ENCODE peak calls at places on chromosomes 12 and 14, in seven cellular contexts. One of them, this sample, is unnamed.

GRCh38 chr14:59221558-59221957 is 33.1 kb downstream of the DAAM1 start:
- DNase-seq in AG10803: peak; percentile 36
- DNase-seq in hepatocyte: no peak
- DNase-seq in dorsolateral prefrontal cortex: no peak
- DNase-seq in choroid plexus epithelial cell: no peak
- DNase-seq in colonic mucosa: no peak
- DNase-seq in ovary: no peak
- DNase-seq in this sample: no peak

GRCh38 chr12:57248934-57249742 is 1.8 kb downstream of the STAC3 start:
- DNase-seq in hepatocyte: no peak
- DNase-seq in colonic mucosa: no peak
- DNase-seq in AG10803: no peak
- DNase-seq in dorsolateral prefrontal cortex: no peak
- DNase-seq in choroid plexus epithelial cell: no peak
- DNase-seq in ovary: no peak
- DNase-seq in this sample: no peak

GRCh38 chr14:85454183-85454813 is 75.6 kb upstream of the FLRT2 start:
- DNase-seq in ovary: no peak
- DNase-seq in choroid plexus epithelial cell: no peak
- DNase-seq in AG10803: no peak
- DNase-seq in hepatocyte: no peak
- DNase-seq in dorsolateral prefrontal cortex: no peak
- DNase-seq in colonic mucosa: no peak
- DNase-seq in this sample: no peak

GRCh38 chr14:95111507-95112164 is 45.7 kb downstream of the DICER1 start:
- DNase-seq in dorsolateral prefrontal cortex: no peak
- DNase-seq in ovary: no peak
- DNase-seq in AG10803: no peak
- DNase-seq in hepatocyte: no peak
- DNase-seq in colonic mucosa: no peak
- DNase-seq in choroid plexus epithelial cell: no peak
- DNase-seq in this sample: peak; percentile 42

GRCh38 chr12:54569072-54569471 is 19.4 kb downstream of the PPP1R1A start:
- DNase-seq in hepatocyte: no peak
- DNase-seq in ovary: no peak
- DNase-seq in AG10803: no peak
- DNase-seq in choroid plexus epithelial cell: no peak
- DNase-seq in colonic mucosa: no peak
- DNase-seq in dorsolateral prefrontal cortex: no peak
- DNase-seq in this sample: no peak

GRCh38 chr14:91786188-91786587 is 54.3 kb upstream of the CATSPERB start:
- DNase-seq in choroid plexus epithelial cell: no peak
- DNase-seq in hepatocyte: no peak
- DNase-seq in AG10803: no peak
- DNase-seq in ovary: no peak
- DNase-seq in colonic mucosa: no peak
- DNase-seq in dorsolateral prefrontal cortex: no peak
- DNase-seq in this sample: no peak

GRCh38 chr12:128786741-128787391 is 36.9 kb downstream of the SLC15A4 start:
- DNase-seq in colonic mucosa: no peak
- DNase-seq in hepatocyte: no peak
- DNase-seq in choroid plexus epithelial cell: no peak
- DNase-seq in ovary: no peak
- DNase-seq in AG10803: no peak
- DNase-seq in dorsolateral prefrontal cortex: no peak
- DNase-seq in this sample: no peak

GRCh38 chr12:6426882-6427671 is 17.7 kb upstream of the CD27 start:
- DNase-seq in choroid plexus epithelial cell: no peak
- DNase-seq in dorsolateral prefrontal cortex: no peak
- DNase-seq in colonic mucosa: no peak
- DNase-seq in AG10803: no peak
- DNase-seq in ovary: peak; percentile 19
- DNase-seq in hepatocyte: no peak
- DNase-seq in this sample: no peak

GRCh38 chr14:106094654-106095189 is 568.3 kb downstream of the TMEM121 start:
- DNase-seq in hepatocyte: no peak
- DNase-seq in ovary: peak; percentile 40
- DNase-seq in AG10803: no peak
- DNase-seq in dorsolateral prefrontal cortex: no peak
- DNase-seq in choroid plexus epithelial cell: no peak
- DNase-seq in colonic mucosa: no peak
- DNase-seq in this sample: no peak

GRCh38 chr12:118513554-118513953 is 137.2 kb downstream of the SUDS3 start:
- DNase-seq in colonic mucosa: no peak
- DNase-seq in ovary: no peak
- DNase-seq in dorsolateral prefrontal cortex: no peak
- DNase-seq in hepatocyte: no peak
- DNase-seq in choroid plexus epithelial cell: no peak
- DNase-seq in AG10803: no peak
- DNase-seq in this sample: no peak
- H3K4me3 ChIP-seq in colonic mucosa: no peak overlapping the region
- H3K4me3 ChIP-seq in ovary: no peak overlapping the region
- H3K4me3 ChIP-seq in dorsolateral prefrontal cortex: no peak overlapping the region
- H3K4me3 ChIP-seq in hepatocyte: no peak overlapping the region
- H3K4me3 ChIP-seq in choroid plexus epithelial cell: no peak overlapping the region
- H3K4me3 ChIP-seq in AG10803: no peak overlapping the region
- H3K4me3 ChIP-seq in this sample: no peak overlapping the region

DNA sequence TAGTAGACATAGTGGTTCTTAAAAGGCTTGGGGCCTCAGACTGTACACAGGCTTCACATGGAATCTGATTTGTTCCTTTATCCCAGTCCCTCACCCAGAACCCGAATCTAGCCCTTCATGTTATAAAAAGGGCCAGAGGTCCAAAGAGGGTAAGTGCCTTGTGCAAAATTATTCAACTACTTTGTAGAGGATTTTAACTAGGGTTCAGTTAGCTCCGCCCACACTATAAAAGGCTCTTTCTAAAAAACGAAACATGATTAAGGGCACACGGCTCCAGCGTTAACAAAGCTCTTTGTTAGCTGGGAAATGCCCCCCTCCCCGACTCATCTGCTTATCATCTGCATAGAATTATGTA is 3.2 kb upstream of the SOCS2 start:
- DNase-seq in dorsolateral prefrontal cortex: no peak
- DNase-seq in hepatocyte: no peak
- DNase-seq in choroid plexus epithelial cell: no peak
- DNase-seq in AG10803: no peak
- DNase-seq in ovary: no peak
- DNase-seq in colonic mucosa: no peak
- DNase-seq in this sample: no peak
- H3K4me3 ChIP-seq in dorsolateral prefrontal cortex: peak overlapping the region; percentile 72
- H3K4me3 ChIP-seq in hepatocyte: no peak overlapping the region
- H3K4me3 ChIP-seq in choroid plexus epithelial cell: peak overlapping the region; percentile 69
- H3K4me3 ChIP-seq in AG10803: peak overlapping the region; percentile 86
- H3K4me3 ChIP-seq in ovary: peak overlapping the region; percentile 27
- H3K4me3 ChIP-seq in colonic mucosa: peak overlapping the region; percentile 71
- H3K4me3 ChIP-seq in this sample: peak overlapping the region; percentile 90

DNA sequence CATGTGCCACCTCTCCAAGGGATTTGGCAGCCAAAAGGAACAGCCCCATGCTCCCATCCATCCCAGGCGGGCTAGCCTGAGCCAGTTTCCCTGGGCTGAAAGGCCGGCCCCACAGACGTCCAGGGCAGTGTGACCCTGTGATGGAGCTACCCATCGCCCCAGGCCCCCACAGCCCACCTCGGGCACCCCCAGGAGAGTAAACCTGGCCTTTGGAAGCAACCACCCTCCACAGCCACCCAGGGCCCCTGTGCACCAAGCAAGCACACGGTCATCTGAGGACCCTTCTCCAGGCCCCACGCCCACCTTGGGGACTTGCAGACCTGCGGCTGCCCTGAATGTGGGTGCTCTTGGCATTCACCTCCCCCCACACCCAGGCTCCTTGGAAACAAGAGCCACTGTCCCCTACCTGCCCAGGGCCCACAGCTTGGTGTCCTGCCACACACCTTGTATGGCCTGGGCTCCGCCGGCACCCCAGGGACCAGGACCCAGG is 8.4 kb downstream of the AHNAK2 start:
- DNase-seq in colonic mucosa: no peak
- DNase-seq in hepatocyte: no peak
- DNase-seq in choroid plexus epithelial cell: no peak
- DNase-seq in ovary: peak; percentile 37
- DNase-seq in AG10803: no peak
- DNase-seq in dorsolateral prefrontal cortex: no peak
- DNase-seq in this sample: no peak
- H3K4me3 ChIP-seq in colonic mucosa: no peak overlapping the region
- H3K4me3 ChIP-seq in hepatocyte: no peak overlapping the region
- H3K4me3 ChIP-seq in choroid plexus epithelial cell: no peak overlapping the region
- H3K4me3 ChIP-seq in ovary: peak overlapping the region; percentile 40
- H3K4me3 ChIP-seq in AG10803: peak overlapping the region; percentile 82
- H3K4me3 ChIP-seq in dorsolateral prefrontal cortex: no peak overlapping the region
- H3K4me3 ChIP-seq in this sample: peak overlapping the region; percentile 47

GRCh38 chr12:124420972-124421674 is 126.2 kb downstream of the RFLNA start:
- DNase-seq in ovary: no peak
- DNase-seq in choroid plexus epithelial cell: no peak
- DNase-seq in colonic mucosa: no peak
- DNase-seq in hepatocyte: no peak
- DNase-seq in dorsolateral prefrontal cortex: peak; percentile 78
- DNase-seq in AG10803: no peak
- DNase-seq in this sample: no peak
- H3K4me3 ChIP-seq in ovary: peak overlapping the region; percentile 9
- H3K4me3 ChIP-seq in choroid plexus epithelial cell: no peak overlapping the region
- H3K4me3 ChIP-seq in colonic mucosa: no peak overlapping the region
- H3K4me3 ChIP-seq in hepatocyte: no peak overlapping the region
- H3K4me3 ChIP-seq in dorsolateral prefrontal cortex: no peak overlapping the region
- H3K4me3 ChIP-seq in AG10803: no peak overlapping the region
- H3K4me3 ChIP-seq in this sample: no peak overlapping the region

This sample was measured in PC-3.